ENCODE peak calls at places on chromosomes 2 and 18, in ten cellular contexts. H, J, R, N, Z, L, C, X, Y and S are unnamed samples.
A peak's percentile ranks its signal among the peaks of the same experiment; 100 is the strongest.

GRCh38 chr2:17538844-17539554 is 1.5 kb upstream of the VSNL1 start:
- DNase-seq in H (no peak), J (peak; percentile 48), R (no peak), N (peak; percentile 76), Z (peak; percentile 75), L (no peak), C (peak; percentile 59), X (no peak), Y (no peak), S (no peak)

GRCh38 chr2:237874585-237875161 is 15.2 kb downstream of the RAMP1 start:
- DNase-seq in H (no peak), J (no peak), R (peak; percentile 10), N (no peak), Z (no peak), L (no peak), C (no peak), X (peak; percentile 56), Y (peak; percentile 51), S (no peak)

GRCh38 chr2:240820607-240821428 is 799 bp upstream of the KIF1A start:
- DNase-seq in H (no peak), J (no peak), R (no peak), N (no peak), Z (peak; percentile 73), L (no peak), C (no peak), X (peak; percentile 50), Y (peak; percentile 64), S (peak; percentile 66)

GRCh38 chr18:23825978-23826405 is 136.7 kb downstream of the LAMA3 start:
- DNase-seq in H (peak; percentile 59), J (no peak), R (peak; percentile 50), N (no peak), Z (no peak), L (no peak), C (no peak), X (no peak), Y (no peak), S (no peak)

GRCh38 chr2:108278631-108279030 is 10.1 kb upstream of the SULT1C2 start:
- DNase-seq in H (no peak), J (no peak), R (no peak), N (no peak), Z (no peak), L (no peak), C (no peak), X (no peak), Y (no peak), S (no peak)

GRCh38 chr2:28398101-28398834 is 5.6 kb downstream of the FOSL2 start:
- DNase-seq in H (no peak), J (no peak), R (no peak), N (no peak), Z (no peak), L (no peak), C (no peak), X (no peak), Y (no peak), S (no peak)

GRCh38 chr2:227990937-227991336 is 119.5 kb downstream of the DAW1 start:
- DNase-seq in H (no peak), J (no peak), R (peak; percentile 39), N (no peak), Z (no peak), L (no peak), C (no peak), X (no peak), Y (no peak), S (no peak)

GRCh38 chr2:46323671-46324207 is 26.5 kb downstream of the EPAS1 start:
- DNase-seq in H (no peak), J (no peak), R (no peak), N (no peak), Z (no peak), L (no peak), C (no peak), X (no peak), Y (no peak), S (no peak)

GRCh38 chr18:3623769-3624545 is 174.0 kb downstream of the TGIF1 start:
- DNase-seq in H (no peak), J (no peak), R (peak; percentile 50), N (peak; percentile 83), Z (peak; percentile 45), L (no peak), C (no peak), X (peak; percentile 69), Y (no peak), S (no peak)

GRCh38 chr2:38549066-38549465 is 53.7 kb downstream of the HNRNPLL start:
- DNase-seq in H (no peak), J (no peak), R (no peak), N (no peak), Z (no peak), L (no peak), C (no peak), X (no peak), Y (no peak), S (no peak)

GRCh38 chr2:151826737-151827157 is 1.5 kb downstream of the ARL5A start:
- DNase-seq in H (no peak), J (no peak), R (no peak), N (peak; percentile 27), Z (no peak), L (no peak), C (peak; percentile 33), X (no peak), Y (no peak), S (no peak)

GRCh38 chr18:76412010-76412817 is 82.8 kb downstream of the ZNF516 start:
- DNase-seq in H (no peak), J (no peak), R (no peak), N (no peak), Z (no peak), L (no peak), C (no peak), X (no peak), Y (no peak), S (no peak)

GRCh38 chr2:73897240-73897583 is 4.4 kb downstream of the ACTG2 start:
- DNase-seq in H (no peak), J (no peak), R (no peak), N (no peak), Z (no peak), L (no peak), C (no peak), X (no peak), Y (no peak), S (no peak)

GRCh38 chr2:211408485-211408884 is 852.1 kb downstream of the CPS1 start:
- DNase-seq in H (no peak), J (no peak), R (no peak), N (no peak), Z (no peak), L (no peak), C (no peak), X (peak; percentile 13), Y (no peak), S (no peak)

GRCh38 chr18:23951206-23951605 is 63.3 kb upstream of the TTC39C start:
- DNase-seq in H (no peak), J (no peak), R (no peak), N (no peak), Z (no peak), L (no peak), C (no peak), X (no peak), Y (no peak), S (no peak)

GRCh38 chr18:23133860-23134779 is 1.2 kb upstream of the CABLES1 start:
- DNase-seq in H (no peak), J (peak; percentile 87), R (no peak), N (peak; percentile 60), Z (peak; percentile 73), L (no peak), C (peak; percentile 96), X (peak; percentile 70), Y (no peak), S (peak; percentile 54)

GRCh38 chr2:31248139-31248538 is 14.2 kb downstream of the EHD3 start:
- DNase-seq in H (no peak), J (no peak), R (no peak), N (no peak), Z (no peak), L (no peak), C (no peak), X (no peak), Y (no peak), S (no peak)

GRCh38 chr2:228681426-228681825 is 499.9 kb upstream of the SPHKAP start:
- DNase-seq in H (no peak), J (no peak), R (no peak), N (peak; percentile 34), Z (no peak), L (no peak), C (no peak), X (no peak), Y (no peak), S (no peak)

GRCh38 chr18:38359258-38359657 is 793.7 kb upstream of the CELF4 start:
- DNase-seq in H (peak; percentile 64), J (no peak), R (no peak), N (no peak), Z (no peak), L (no peak), C (no peak), X (no peak), Y (no peak), S (no peak)
- TF ChIP-seq CTCF in H (no peak), J (no peak), R (no peak), N (no peak), Z (no peak), L (no peak), C (no peak), X (no peak), Y (no peak), S (no peak)

DNA sequence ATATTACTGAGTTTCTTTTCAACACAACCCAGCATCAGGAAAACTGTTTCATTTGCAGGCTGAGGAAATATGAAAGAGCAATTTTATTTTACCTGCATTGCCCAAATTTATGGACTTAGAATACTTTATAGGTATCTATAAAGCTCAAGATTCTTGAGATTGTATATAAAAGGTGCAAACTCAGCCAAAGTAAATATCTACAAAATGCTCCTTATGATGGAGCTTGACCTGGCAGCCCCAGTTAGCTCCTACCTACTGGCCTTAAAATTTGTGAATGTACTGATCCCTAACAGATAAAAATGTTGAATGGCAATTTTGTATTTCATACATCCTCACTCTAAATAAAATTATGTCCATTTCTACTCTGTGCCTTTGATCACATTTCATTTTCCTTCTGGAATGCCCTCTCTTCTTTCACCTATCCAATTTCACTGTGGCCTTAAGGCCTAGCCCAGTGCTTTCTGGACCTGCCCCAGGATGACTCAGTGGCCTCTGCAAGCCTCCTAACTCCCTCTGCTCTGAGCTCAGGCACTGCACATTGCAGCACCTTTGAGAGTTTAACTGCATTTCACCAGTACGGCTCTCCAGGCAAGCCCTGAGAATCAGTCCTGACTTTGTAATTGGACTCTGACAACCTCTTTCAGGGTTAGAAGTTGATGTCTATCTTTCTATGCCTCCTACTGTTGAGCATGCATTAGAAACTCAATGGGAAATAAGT is 126.0 kb downstream of the ANTXR1 start:
- DNase-seq in H (no peak), J (no peak), R (no peak), N (peak; percentile 41), Z (no peak), L (no peak), C (no peak), X (peak; percentile 37), Y (no peak), S (no peak)
- TF ChIP-seq CTCF in H (no peak), J (no peak), R (no peak), N (no peak), Z (no peak), L (no peak), C (no peak), X (no peak), Y (no peak), S (no peak)

GRCh38 chr2:67733517-67733916 is 329.3 kb downstream of the C1D start:
- DNase-seq in H (peak; percentile 20), J (peak; percentile 38), R (no peak), N (peak; percentile 25), Z (peak; percentile 70), L (no peak), C (no peak), X (peak; percentile 21), Y (peak; percentile 59), S (no peak)
- TF ChIP-seq CTCF in H (peak; percentile 45), J (peak; percentile 13), R (no peak), N (no peak), Z (peak; percentile 41), L (peak; percentile 60), C (peak; percentile 23), X (peak; percentile 41), Y (no peak), S (peak; percentile 46)

GRCh38 chr18:11387880-11388279 is 221.5 kb upstream of the SLC35G4 start:
- DNase-seq in H (no peak), J (no peak), R (no peak), N (peak; percentile 20), Z (peak; percentile 45), L (no peak), C (no peak), X (peak; percentile 35), Y (no peak), S (no peak)
- TF ChIP-seq CTCF in H (no peak), J (peak; percentile 26), R (no peak), N (no peak), Z (no peak), L (peak; percentile 34), C (peak; percentile 8), X (no peak), Y (peak; percentile 8), S (peak; percentile 25)